ENCODE peak calls at places on chromosomes 4 and X, in seven cellular contexts. R is stimulated activated CD4-positive, alpha-beta T cell treated with anti-CD3 and anti-CD28 coated beads, TNF-alpha, amount 100 ng/mL, for 4 hours; W is A172; S is GDM1; U is left ventricle myocardium inferior; M is T-helper 17 cell; F is sigmoid colon. V is an unnamed sample.

GRCh38 chrX:13598877-13599276 is 29.5 kb downstream of the EGFL6 start:
- DNase-seq in F (no peak), R (no peak), W (no peak), U (no peak), S (no peak), M (no peak), V (no peak)

GRCh38 chr4:60657041-60657440 is 543.1 kb upstream of the ADGRL3 start:
- DNase-seq in R (no peak), U (no peak), W (no peak), F (no peak), S (no peak), M (no peak), V (no peak)

GRCh38 chrX:97850911-97851310 is 967.2 kb downstream of the RPA4 start:
- DNase-seq in R (no peak), S (no peak), U (no peak), M (no peak), W (no peak), F (no peak), V (no peak)

GRCh38 chrX:40871385-40872082 is 136.2 kb upstream of the MED14 start:
- DNase-seq in M (no peak), W (peak), U (no peak), S (no peak), F (no peak), R (no peak), V (no peak)

GRCh38 chr4:40736910-40737309 is 12.8 kb upstream of the NSUN7 start:
- DNase-seq in F (no peak), M (no peak), U (no peak), R (no peak), W (peak), S (no peak), V (no peak)

GRCh38 chr4:6499241-6499605 is 26.8 kb upstream of the PPP2R2C start:
- DNase-seq in W (no peak), M (no peak), R (no peak), U (no peak), F (no peak), S (no peak), V (peak)

GRCh38 chrX:72526534-72527508 is 45.8 kb downstream of the HDAC8 start:
- DNase-seq in S (peak), R (no peak), U (no peak), W (peak), M (no peak), F (no peak), V (no peak)

GRCh38 chrX:10111364-10112148 is 45.2 kb upstream of the CLCN4 start:
- DNase-seq in F (peak), W (no peak), R (peak), M (peak), U (peak), S (no peak), V (no peak)

GRCh38 chr4:118327554-118328241 is 25.1 kb downstream of the PRSS12 start:
- DNase-seq in S (no peak), U (no peak), F (no peak), W (no peak), M (no peak), R (no peak), V (no peak)

GRCh38 chr4:172099376-172099775 is 286.2 kb downstream of the GALNTL6 start:
- DNase-seq in F (no peak), S (no peak), R (no peak), M (no peak), W (no peak), U (no peak), V (no peak)

GRCh38 chr4:10461091-10461849 is 4.0 kb upstream of the ZNF518B start:
- DNase-seq in U (peak), W (no peak), F (no peak), S (peak), M (peak), R (peak), V (peak)

GRCh38 chr4:92529510-92529909 is 225.7 kb downstream of the GRID2 start:
- DNase-seq in F (no peak), W (no peak), R (no peak), U (no peak), S (no peak), M (no peak), V (no peak)

GRCh38 chr4:156347412-156348075 is 393.9 kb upstream of the CTSO start:
- DNase-seq in U (no peak), R (no peak), M (no peak), F (no peak), W (peak), S (no peak), V (no peak)

GRCh38 chr4:98557497-98557896 is 100.9 kb downstream of the TSPAN5 start:
- DNase-seq in W (peak), F (no peak), S (no peak), U (no peak), R (no peak), M (no peak), V (no peak)

GRCh38 chr4:152709675-152710438 is 30.1 kb upstream of the TMEM154 start:
- DNase-seq in W (peak), U (no peak), S (no peak), M (no peak), F (no peak), R (no peak), V (no peak)

GRCh38 chr4:10656988-10657387 is 27.6 kb downstream of the CLNK start:
- DNase-seq in W (no peak), R (no peak), F (no peak), S (no peak), M (no peak), U (no peak), V (no peak)

GRCh38 chr4:40247350-40247749 is 50.5 kb downstream of the RHOH start:
- DNase-seq in F (no peak), W (no peak), S (no peak), R (peak), U (no peak), M (peak), V (no peak)

GRCh38 chrX:103215037-103215767 is at the start of gene BEX4:
- DNase-seq in U (peak), R (peak), F (peak), W (no peak), S (peak), M (peak), V (peak)

GRCh38 chrX:119252716-119253115 is 16.6 kb downstream of the PGRMC1 start:
- DNase-seq in R (no peak), U (no peak), F (no peak), W (no peak), S (no peak), M (no peak), V (no peak)

GRCh38 chr4:73068496-73069337 is 799 bp downstream of the COX18 start:
- DNase-seq in W (peak), M (no peak), R (no peak), U (no peak), F (no peak), S (no peak), V (no peak)